ENCODE peak calls at places on chromosomes 2 and 18, in five cellular contexts. One of them, this sample, is unnamed.

GRCh38 chr2:122136071-122136470 is 380.6 kb downstream of the TSN start:
- DNase-seq in HFF-Myc: no peak
- DNase-seq in LoVo: peak; percentile 52
- DNase-seq in NCI-H510A treated with DMSO at 0.1 percent for 48 hours: no peak
- DNase-seq in SK-N-SH: peak; percentile 40
- DNase-seq in this sample: no peak

GRCh38 chr2:136407952-136408318 is 290.0 kb upstream of the CXCR4 start:
- DNase-seq in HFF-Myc: no peak
- DNase-seq in LoVo: no peak
- DNase-seq in NCI-H510A treated with DMSO at 0.1 percent for 48 hours: no peak
- DNase-seq in SK-N-SH: no peak
- DNase-seq in this sample: no peak

GRCh38 chr18:50079571-50080295 is 115.2 kb downstream of the MYO5B start:
- DNase-seq in HFF-Myc: no peak
- DNase-seq in LoVo: no peak
- DNase-seq in NCI-H510A treated with DMSO at 0.1 percent for 48 hours: no peak
- DNase-seq in SK-N-SH: no peak
- DNase-seq in this sample: no peak

GRCh38 chr2:136381722-136382633 is 264.0 kb upstream of the CXCR4 start:
- DNase-seq in HFF-Myc: no peak
- DNase-seq in LoVo: no peak
- DNase-seq in NCI-H510A treated with DMSO at 0.1 percent for 48 hours: no peak
- DNase-seq in SK-N-SH: no peak
- DNase-seq in this sample: no peak

GRCh38 chr2:149187061-149187460 is 143.3 kb upstream of the LYPD6 start:
- DNase-seq in HFF-Myc: no peak
- DNase-seq in LoVo: no peak
- DNase-seq in NCI-H510A treated with DMSO at 0.1 percent for 48 hours: no peak
- DNase-seq in SK-N-SH: no peak
- DNase-seq in this sample: no peak

GRCh38 chr2:164810843-164811242 is 30.8 kb downstream of the COBLL1 start:
- DNase-seq in HFF-Myc: no peak
- DNase-seq in LoVo: no peak
- DNase-seq in NCI-H510A treated with DMSO at 0.1 percent for 48 hours: no peak
- DNase-seq in SK-N-SH: no peak
- DNase-seq in this sample: no peak

GRCh38 chr2:191783416-191783815 is 63.5 kb downstream of the CAVIN2 start:
- DNase-seq in HFF-Myc: no peak
- DNase-seq in LoVo: no peak
- DNase-seq in NCI-H510A treated with DMSO at 0.1 percent for 48 hours: no peak
- DNase-seq in SK-N-SH: no peak
- DNase-seq in this sample: no peak

GRCh38 chr2:121334581-121335293 is 49.7 kb upstream of the TFCP2L1 start:
- DNase-seq in HFF-Myc: no peak
- DNase-seq in LoVo: no peak
- DNase-seq in NCI-H510A treated with DMSO at 0.1 percent for 48 hours: no peak
- DNase-seq in SK-N-SH: no peak
- DNase-seq in this sample: no peak

GRCh38 chr2:112623913-112624777 is 21.6 kb upstream of the SLC20A1 start:
- DNase-seq in HFF-Myc: peak; percentile 85
- DNase-seq in LoVo: peak; percentile 78
- DNase-seq in NCI-H510A treated with DMSO at 0.1 percent for 48 hours: no peak
- DNase-seq in SK-N-SH: no peak
- DNase-seq in this sample: no peak

GRCh38 chr2:65608966-65609365 is 176.6 kb upstream of the SPRED2 start:
- DNase-seq in HFF-Myc: no peak
- DNase-seq in LoVo: no peak
- DNase-seq in NCI-H510A treated with DMSO at 0.1 percent for 48 hours: no peak
- DNase-seq in SK-N-SH: no peak
- DNase-seq in this sample: no peak

GRCh38 chr2:11532434-11533055 is 1.3 kb upstream of the GREB1 start:
- DNase-seq in HFF-Myc: no peak
- DNase-seq in LoVo: no peak
- DNase-seq in NCI-H510A treated with DMSO at 0.1 percent for 48 hours: no peak
- DNase-seq in SK-N-SH: no peak
- DNase-seq in this sample: no peak

GRCh38 chr2:26901326-26902183 is 53.6 kb downstream of the DPYSL5 start:
- DNase-seq in HFF-Myc: no peak
- DNase-seq in LoVo: no peak
- DNase-seq in NCI-H510A treated with DMSO at 0.1 percent for 48 hours: no peak
- DNase-seq in SK-N-SH: no peak
- DNase-seq in this sample: peak; percentile 79

GRCh38 chr2:133504566-133505505 is 63.4 kb downstream of the NCKAP5 start:
- DNase-seq in HFF-Myc: no peak
- DNase-seq in LoVo: no peak
- DNase-seq in NCI-H510A treated with DMSO at 0.1 percent for 48 hours: no peak
- DNase-seq in SK-N-SH: no peak
- DNase-seq in this sample: no peak

GRCh38 chr2:58638256-58638795 is 397.2 kb upstream of the FANCL start:
- DNase-seq in HFF-Myc: no peak
- DNase-seq in LoVo: no peak
- DNase-seq in NCI-H510A treated with DMSO at 0.1 percent for 48 hours: no peak
- DNase-seq in SK-N-SH: no peak
- DNase-seq in this sample: no peak

GRCh38 chr2:48107326-48107925 is 201.1 kb upstream of the FBXO11 start:
- DNase-seq in HFF-Myc: peak; percentile 63
- DNase-seq in LoVo: peak; percentile 35
- DNase-seq in NCI-H510A treated with DMSO at 0.1 percent for 48 hours: no peak
- DNase-seq in SK-N-SH: no peak
- DNase-seq in this sample: no peak

This sample was measured in NCI-H2227 treated with DMSO at 0.1 percent for 48 hours.